ENCODE peak calls at places on chromosomes 12 and 14, in six cellular contexts. A, K, X, O, B and C are unnamed samples. For H3K36me3, the result is how much of the 10 kb centered on the place peaks cover.

GRCh38 chr14:69101331-69101826 is 51.5 kb downstream of the DCAF5 start:
- DNase-seq in A (no peak), K (no peak), X (peak), O (no peak), B (peak), C (peak)

GRCh38 chr14:99156814-99157213 is 115.2 kb downstream of the BCL11B start:
- DNase-seq in A (no peak), K (no peak), X (no peak), O (no peak), B (no peak), C (no peak)

GRCh38 chr12:3129301-3130052 is 52.3 kb downstream of the TSPAN9 start:
- DNase-seq in A (no peak), K (no peak), X (peak), O (no peak), B (peak), C (peak)

GRCh38 chr14:76708028-76708427 is 53.2 kb upstream of the VASH1 start:
- DNase-seq in A (no peak), K (no peak), X (peak), O (no peak), B (peak), C (peak)

GRCh38 chr12:110888256-110888991 is 32.0 kb downstream of the MYL2 start:
- DNase-seq in A (no peak), K (no peak), X (no peak), O (no peak), B (no peak), C (no peak)

GRCh38 chr12:50055831-50056628 is 1.4 kb upstream of the ASIC1 start:
- DNase-seq in A (no peak), K (no peak), X (peak), O (no peak), B (peak), C (peak)

GRCh38 chr12:116141110-116141832 is 136.2 kb downstream of the MED13L start:
- DNase-seq in A (no peak), K (no peak), X (no peak), O (no peak), B (peak), C (no peak)

GRCh38 chr12:43653289-43653915 is 101.4 kb upstream of the ADAMTS20 start:
- DNase-seq in A (no peak), K (no peak), X (no peak), O (no peak), B (no peak), C (no peak)

GRCh38 chr12:104177663-104178501 is 37.7 kb upstream of the TXNRD1 start:
- DNase-seq in A (peak), K (peak), X (peak), O (peak), B (peak), C (peak)

GRCh38 chr12:117370588-117370987 is 9.2 kb upstream of the NOS1 start:
- DNase-seq in A (no peak), K (no peak), X (no peak), O (no peak), B (no peak), C (no peak)

GRCh38 chr12:109085590-109085989 is 7.7 kb downstream of the ALKBH2 start:
- DNase-seq in A (no peak), K (no peak), X (no peak), O (no peak), B (no peak), C (no peak)
- H3K36me3 ChIP-seq in A (half or more), K (half or more), X (half or more), O (half or more), B (under half), C (under half)

DNA sequence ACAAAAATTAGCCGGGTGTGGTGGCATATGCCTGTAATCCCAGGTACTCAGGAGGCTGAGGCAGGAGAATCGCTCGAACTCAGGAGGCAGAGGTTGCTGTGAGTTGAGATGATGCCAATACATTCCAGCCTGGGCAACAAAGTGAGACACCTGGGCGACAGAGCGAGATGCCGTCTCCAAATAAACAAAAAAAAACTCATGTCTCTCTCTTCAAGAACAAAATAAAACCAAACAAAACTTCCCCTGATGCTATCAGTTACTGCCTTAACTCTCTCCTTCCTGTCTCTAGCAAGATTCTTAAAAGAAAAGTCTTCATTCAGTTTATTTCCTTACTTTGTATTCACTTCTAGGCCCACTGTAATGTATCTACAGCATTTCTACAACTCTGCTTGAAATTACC is 20.8 kb downstream of the KLHL28 start:
- DNase-seq in A (no peak), K (no peak), X (no peak), O (no peak), B (no peak), C (no peak)
- H3K36me3 ChIP-seq in A (under half), K (half or more), X (under half), O (under half), B (under half), C (under half)

DNA sequence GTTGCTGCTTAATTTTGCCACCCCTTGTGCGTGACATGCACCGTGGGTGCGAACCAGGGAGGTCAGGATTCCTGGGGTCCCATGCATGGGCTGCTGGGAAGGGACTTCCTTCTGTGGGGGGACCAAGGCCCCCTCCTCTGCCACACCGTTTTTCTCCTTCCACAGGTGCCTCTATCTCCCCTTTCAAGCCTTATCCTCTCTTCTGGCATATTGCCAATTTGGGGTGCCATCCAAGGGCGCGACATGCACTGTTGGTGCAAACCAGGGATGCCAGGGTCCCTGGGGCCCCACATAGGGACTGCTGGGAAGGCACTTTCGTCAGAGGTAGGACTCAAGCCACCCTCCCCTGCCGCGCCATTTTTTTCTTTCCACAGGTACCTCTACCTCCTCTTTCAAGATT is 289.0 kb downstream of the ALG10 start:
- DNase-seq in A (no peak), K (no peak), X (no peak), O (no peak), B (no peak), C (no peak)
- H3K36me3 ChIP-seq in A (under half), K (under half), X (under half), O (under half), B (under half), C (under half)

GRCh38 chr12:63317880-63318279 is 166.9 kb upstream of the AVPR1A start:
- DNase-seq in A (no peak), K (no peak), X (no peak), O (no peak), B (no peak), C (no peak)

GRCh38 chr12:63318313-63318712 is 167.3 kb upstream of the AVPR1A start:
- DNase-seq in A (no peak), K (no peak), X (no peak), O (no peak), B (no peak), C (no peak)

GRCh38 chr12:63319936-63320633 is 169.1 kb upstream of the AVPR1A start:
- DNase-seq in A (no peak), K (no peak), X (no peak), O (no peak), B (no peak), C (peak)

GRCh38 chr12:63319386-63319785 is 168.4 kb upstream of the AVPR1A start:
- DNase-seq in A (no peak), K (no peak), X (no peak), O (no peak), B (no peak), C (peak)

GRCh38 chr12:63318933-63319332 is 167.9 kb upstream of the AVPR1A start:
- DNase-seq in A (no peak), K (no peak), X (no peak), O (no peak), B (no peak), C (no peak)
- H3K36me3 ChIP-seq in A (under half), K (under half), X (under half), O (under half), B (under half), C (under half)

GRCh38 chr12:24933694-24934407 is 15.1 kb downstream of the BCAT1 start:
- DNase-seq in A (no peak), K (no peak), X (no peak), O (no peak), B (no peak), C (no peak)

GRCh38 chr12:24937553-24938244 is 11.2 kb downstream of the BCAT1 start:
- DNase-seq in A (no peak), K (no peak), X (no peak), O (no peak), B (no peak), C (no peak)

GRCh38 chr12:24928131-24928530 is 20.8 kb downstream of the BCAT1 start:
- DNase-seq in A (no peak), K (no peak), X (no peak), O (no peak), B (no peak), C (no peak)

GRCh38 chr12:24929953-24930352 is 18.9 kb downstream of the BCAT1 start:
- DNase-seq in A (no peak), K (no peak), X (no peak), O (no peak), B (no peak), C (no peak)

GRCh38 chr12:24931666-24932405 is 17.1 kb downstream of the BCAT1 start:
- DNase-seq in A (no peak), K (no peak), X (no peak), O (no peak), B (no peak), C (no peak)
- H3K36me3 ChIP-seq in A (under half), K (under half), X (under half), O (under half), B (under half), C (under half)

GRCh38 chr14:45125754-45126153 is 8.5 kb downstream of the FKBP3 start:
- DNase-seq in A (no peak), K (no peak), X (no peak), O (no peak), B (peak), C (no peak)

GRCh38 chr14:45114327-45114726 is 20.0 kb downstream of the FKBP3 start:
- DNase-seq in A (no peak), K (no peak), X (no peak), O (no peak), B (no peak), C (no peak)

GRCh38 chr14:45118594-45118993 is 15.7 kb downstream of the FKBP3 start:
- DNase-seq in A (no peak), K (no peak), X (no peak), O (no peak), B (no peak), C (no peak)

DNA sequence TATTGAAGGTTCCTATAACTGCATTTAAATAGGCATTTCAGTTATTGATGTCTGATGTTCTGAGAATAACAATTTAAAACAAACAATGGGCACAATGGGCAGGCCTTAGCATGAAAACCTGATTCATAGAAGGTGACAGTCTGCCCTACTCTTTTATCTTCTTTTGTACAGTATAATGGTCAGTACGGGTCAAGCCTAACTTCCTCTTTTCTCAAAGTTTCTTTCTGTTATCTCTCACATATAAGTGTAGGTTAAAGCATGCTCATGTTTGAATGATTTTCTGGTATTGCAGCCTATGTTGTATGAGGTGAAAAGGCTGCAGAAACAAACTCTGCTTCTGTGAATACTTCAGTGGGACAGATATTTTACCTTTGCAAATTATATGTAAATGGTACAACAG is 14.2 kb downstream of the FKBP3 start:
- DNase-seq in A (no peak), K (no peak), X (no peak), O (no peak), B (no peak), C (peak)
- H3K36me3 ChIP-seq in A (half or more), K (half or more), X (under half), O (half or more), B (under half), C (under half)

DNA sequence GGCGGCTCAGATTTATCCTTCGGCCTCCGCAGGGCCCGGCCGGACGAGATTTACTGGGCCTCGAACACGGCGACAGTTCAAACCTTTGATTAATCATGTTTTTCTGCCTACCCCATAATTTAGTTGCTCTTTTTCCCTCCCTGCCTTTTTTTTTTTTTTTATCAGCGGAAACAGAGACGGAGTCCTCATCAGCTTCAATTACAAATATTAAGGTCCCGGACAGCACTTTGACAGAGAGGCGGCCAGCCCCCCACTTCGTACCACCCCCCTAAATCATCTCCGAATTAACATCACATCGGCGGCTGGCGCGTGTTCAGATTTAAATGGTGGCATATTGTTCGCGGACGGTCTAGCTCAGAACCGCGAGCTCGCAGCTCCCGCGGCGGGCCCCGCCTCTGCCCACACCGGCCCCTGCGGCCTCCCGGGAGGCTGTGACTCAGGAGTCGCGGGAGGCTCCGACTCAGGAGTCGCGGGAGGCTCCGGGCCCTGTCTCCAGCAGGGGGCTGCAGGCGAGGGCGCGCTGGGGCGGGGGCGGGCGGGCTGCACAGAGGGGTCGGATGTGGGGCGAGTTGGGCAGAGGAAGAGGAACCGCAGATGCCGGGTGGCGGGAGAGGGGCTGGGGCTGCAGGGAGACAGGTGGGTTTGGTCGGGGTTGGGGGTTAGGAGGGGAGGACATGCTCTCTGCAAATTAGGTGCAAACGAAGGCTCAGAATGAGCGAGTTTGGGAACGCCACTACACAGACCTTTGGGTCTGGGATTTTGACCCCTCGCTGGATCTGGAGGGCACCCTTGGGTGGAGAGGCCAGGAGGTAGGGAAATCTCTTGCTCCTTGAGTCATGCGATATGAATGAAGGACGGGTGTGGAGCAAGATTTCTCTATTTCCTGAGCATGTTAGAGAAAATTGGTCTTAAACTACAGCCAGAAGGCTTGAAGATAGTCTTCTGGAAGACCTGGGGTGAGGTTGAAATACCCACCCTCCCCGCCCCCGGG is 19.6 kb upstream of the ATP5MC2 start:
- DNase-seq in A (peak), K (peak), X (peak), O (peak), B (peak), C (peak)
- H3K36me3 ChIP-seq in A (under half), K (under half), X (under half), O (under half), B (under half), C (under half)

GRCh38 chr12:131761638-131762037 is 50.7 kb downstream of the SFSWAP start:
- DNase-seq in A (no peak), K (no peak), X (no peak), O (no peak), B (no peak), C (no peak)

GRCh38 chr12:131764738-131765137 is 53.8 kb downstream of the SFSWAP start:
- DNase-seq in A (no peak), K (no peak), X (no peak), O (no peak), B (no peak), C (no peak)

GRCh38 chr12:131770120-131770519 is 58.1 kb upstream of the MMP17 start:
- DNase-seq in A (no peak), K (no peak), X (no peak), O (no peak), B (no peak), C (no peak)

GRCh38 chr12:131765961-131766360 is 55.1 kb downstream of the SFSWAP start:
- DNase-seq in A (no peak), K (no peak), X (no peak), O (no peak), B (no peak), C (no peak)

DNA sequence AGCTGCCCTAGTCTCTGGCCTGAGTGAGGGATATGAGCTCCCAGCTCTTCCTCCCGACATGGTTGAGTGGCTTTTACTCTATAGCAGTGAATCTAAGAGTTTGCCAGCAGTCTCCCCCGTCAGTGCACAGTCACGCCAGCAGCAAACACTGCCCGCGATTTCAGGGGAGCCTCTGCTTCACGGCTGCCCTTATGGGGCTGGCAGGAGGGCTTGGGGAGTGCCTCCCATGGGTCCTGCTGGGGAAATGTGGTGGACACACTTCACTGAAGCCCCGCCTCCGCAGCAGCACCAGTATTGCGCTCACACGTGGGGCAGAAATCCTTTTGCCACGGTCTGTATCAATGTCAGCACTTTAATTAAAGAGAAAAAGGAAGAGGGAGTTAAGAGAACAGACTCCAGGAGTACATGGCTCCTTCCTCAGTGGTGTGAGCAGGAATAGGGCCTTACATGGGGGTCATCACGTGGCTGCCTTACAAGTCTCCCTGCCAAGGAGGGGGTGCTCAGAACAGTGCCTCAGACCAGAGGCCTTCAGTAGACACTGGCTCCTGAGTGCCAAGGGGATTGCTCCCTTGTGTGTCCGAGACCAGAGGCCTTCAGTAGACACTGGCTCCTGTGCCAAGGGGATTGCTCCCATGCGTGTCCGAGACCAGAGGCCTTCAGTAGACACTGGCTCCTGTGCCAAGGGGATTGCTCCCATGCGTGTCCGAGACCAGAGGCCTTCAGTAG is 55.7 kb downstream of the SFSWAP start:
- DNase-seq in A (no peak), K (no peak), X (no peak), O (no peak), B (no peak), C (no peak)
- H3K36me3 ChIP-seq in A (half or more), K (half or more), X (half or more), O (half or more), B (under half), C (under half)

DNA sequence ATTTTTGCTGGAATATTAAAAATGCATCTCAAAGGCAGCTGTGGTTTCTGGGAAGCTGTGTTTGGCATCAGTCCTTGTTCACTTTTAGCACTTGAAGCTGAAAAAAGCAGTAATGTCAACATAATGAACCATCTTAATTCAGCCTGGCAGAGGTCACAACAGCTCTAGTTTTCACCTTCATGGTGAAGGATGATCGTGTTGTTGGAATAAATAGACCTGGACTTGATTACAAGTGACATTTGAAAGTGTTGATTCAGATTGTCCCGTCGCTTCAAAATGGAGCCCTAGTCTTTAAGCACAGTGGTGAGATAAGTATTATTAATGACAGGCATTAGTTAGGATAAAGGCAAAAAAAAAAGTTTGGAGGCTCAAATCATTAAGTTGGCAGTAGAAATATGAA is 53.6 kb upstream of the MMP17 start:
- DNase-seq in A (no peak), K (no peak), X (no peak), O (no peak), B (no peak), C (peak)
- H3K36me3 ChIP-seq in A (half or more), K (half or more), X (half or more), O (half or more), B (under half), C (under half)